ENCODE peak calls at places on chromosome 7, in eight cellular contexts. One of them, this sample, is unnamed.

GRCh38 chr7:149680316-149681025 is 92.9 kb downstream of the ZNF467 start:
- DNase-seq in mesendoderm: no peak
- DNase-seq in NCI-H460: no peak
- DNase-seq in heart right ventricle: no peak
- DNase-seq in iPS-NIHi11: no peak
- DNase-seq in AG08396: no peak
- DNase-seq in T-cell: no peak
- DNase-seq in activated T-helper 1 cell treated with anti-CD3 and anti-CD28 coated beads, Interleukin-12 subunit alpha, Interleukin-12 subunit beta, Interleukin-2, Interleukin-4 antibody, amounts not matched to agents 30 ng/mL and 10 ng/mL and 1 ng/mL, durations not matched to agents 14 hours and 24 hours and 36 hours: no peak
- DNase-seq in this sample: no peak

GRCh38 chr7:37341033-37341630 is 107.5 kb downstream of the ELMO1 start:
- DNase-seq in heart right ventricle: no peak
- DNase-seq in activated T-helper 1 cell treated with anti-CD3 and anti-CD28 coated beads, Interleukin-12 subunit alpha, Interleukin-12 subunit beta, Interleukin-2, Interleukin-4 antibody, amounts not matched to agents 30 ng/mL and 10 ng/mL and 1 ng/mL, durations not matched to agents 14 hours and 24 hours and 36 hours: no peak
- DNase-seq in T-cell: no peak
- DNase-seq in AG08396: no peak
- DNase-seq in NCI-H460: no peak
- DNase-seq in iPS-NIHi11: no peak
- DNase-seq in mesendoderm: no peak
- DNase-seq in this sample: no peak

GRCh38 chr7:69599879-69600764 is 1.8 kb downstream of the AUTS2 start:
- DNase-seq in mesendoderm: peak
- DNase-seq in activated T-helper 1 cell treated with anti-CD3 and anti-CD28 coated beads, Interleukin-12 subunit alpha, Interleukin-12 subunit beta, Interleukin-2, Interleukin-4 antibody, amounts not matched to agents 30 ng/mL and 10 ng/mL and 1 ng/mL, durations not matched to agents 14 hours and 24 hours and 36 hours: no peak
- DNase-seq in iPS-NIHi11: no peak
- DNase-seq in NCI-H460: no peak
- DNase-seq in AG08396: peak
- DNase-seq in T-cell: no peak
- DNase-seq in heart right ventricle: no peak
- DNase-seq in this sample: no peak

GRCh38 chr7:11985376-11985775 is 153.4 kb upstream of the THSD7A start:
- DNase-seq in iPS-NIHi11: no peak
- DNase-seq in T-cell: no peak
- DNase-seq in mesendoderm: peak
- DNase-seq in heart right ventricle: no peak
- DNase-seq in NCI-H460: no peak
- DNase-seq in activated T-helper 1 cell treated with anti-CD3 and anti-CD28 coated beads, Interleukin-12 subunit alpha, Interleukin-12 subunit beta, Interleukin-2, Interleukin-4 antibody, amounts not matched to agents 30 ng/mL and 10 ng/mL and 1 ng/mL, durations not matched to agents 14 hours and 24 hours and 36 hours: no peak
- DNase-seq in AG08396: no peak
- DNase-seq in this sample: no peak

GRCh38 chr7:770786-771185 is 43.7 kb upstream of the PRKAR1B start:
- DNase-seq in NCI-H460: no peak
- DNase-seq in iPS-NIHi11: no peak
- DNase-seq in T-cell: no peak
- DNase-seq in mesendoderm: no peak
- DNase-seq in activated T-helper 1 cell treated with anti-CD3 and anti-CD28 coated beads, Interleukin-12 subunit alpha, Interleukin-12 subunit beta, Interleukin-2, Interleukin-4 antibody, amounts not matched to agents 30 ng/mL and 10 ng/mL and 1 ng/mL, durations not matched to agents 14 hours and 24 hours and 36 hours: no peak
- DNase-seq in AG08396: peak
- DNase-seq in heart right ventricle: no peak
- DNase-seq in this sample: no peak

GRCh38 chr7:74364061-74364460 is 74.9 kb downstream of the CLIP2 start:
- DNase-seq in heart right ventricle: no peak
- DNase-seq in activated T-helper 1 cell treated with anti-CD3 and anti-CD28 coated beads, Interleukin-12 subunit alpha, Interleukin-12 subunit beta, Interleukin-2, Interleukin-4 antibody, amounts not matched to agents 30 ng/mL and 10 ng/mL and 1 ng/mL, durations not matched to agents 14 hours and 24 hours and 36 hours: no peak
- DNase-seq in iPS-NIHi11: no peak
- DNase-seq in mesendoderm: peak
- DNase-seq in AG08396: no peak
- DNase-seq in T-cell: no peak
- DNase-seq in NCI-H460: no peak
- DNase-seq in this sample: no peak

GRCh38 chr7:77226357-77226839 is 26.8 kb upstream of the FGL2 start:
- DNase-seq in heart right ventricle: no peak
- DNase-seq in iPS-NIHi11: no peak
- DNase-seq in activated T-helper 1 cell treated with anti-CD3 and anti-CD28 coated beads, Interleukin-12 subunit alpha, Interleukin-12 subunit beta, Interleukin-2, Interleukin-4 antibody, amounts not matched to agents 30 ng/mL and 10 ng/mL and 1 ng/mL, durations not matched to agents 14 hours and 24 hours and 36 hours: no peak
- DNase-seq in mesendoderm: no peak
- DNase-seq in AG08396: no peak
- DNase-seq in T-cell: no peak
- DNase-seq in NCI-H460: no peak
- DNase-seq in this sample: no peak

GRCh38 chr7:142441074-142441403 is 183.2 kb upstream of the PRSS58 start:
- DNase-seq in AG08396: no peak
- DNase-seq in heart right ventricle: no peak
- DNase-seq in iPS-NIHi11: no peak
- DNase-seq in T-cell: no peak
- DNase-seq in mesendoderm: peak
- DNase-seq in NCI-H460: no peak
- DNase-seq in activated T-helper 1 cell treated with anti-CD3 and anti-CD28 coated beads, Interleukin-12 subunit alpha, Interleukin-12 subunit beta, Interleukin-2, Interleukin-4 antibody, amounts not matched to agents 30 ng/mL and 10 ng/mL and 1 ng/mL, durations not matched to agents 14 hours and 24 hours and 36 hours: no peak
- DNase-seq in this sample: no peak

GRCh38 chr7:8500286-8500685 is 66.9 kb downstream of the NXPH1 start:
- DNase-seq in activated T-helper 1 cell treated with anti-CD3 and anti-CD28 coated beads, Interleukin-12 subunit alpha, Interleukin-12 subunit beta, Interleukin-2, Interleukin-4 antibody, amounts not matched to agents 30 ng/mL and 10 ng/mL and 1 ng/mL, durations not matched to agents 14 hours and 24 hours and 36 hours: no peak
- DNase-seq in iPS-NIHi11: no peak
- DNase-seq in T-cell: no peak
- DNase-seq in heart right ventricle: no peak
- DNase-seq in mesendoderm: no peak
- DNase-seq in AG08396: no peak
- DNase-seq in NCI-H460: no peak
- DNase-seq in this sample: no peak

GRCh38 chr7:42151309-42151708 is 85.7 kb downstream of the GLI3 start:
- DNase-seq in iPS-NIHi11: no peak
- DNase-seq in mesendoderm: no peak
- DNase-seq in T-cell: no peak
- DNase-seq in activated T-helper 1 cell treated with anti-CD3 and anti-CD28 coated beads, Interleukin-12 subunit alpha, Interleukin-12 subunit beta, Interleukin-2, Interleukin-4 antibody, amounts not matched to agents 30 ng/mL and 10 ng/mL and 1 ng/mL, durations not matched to agents 14 hours and 24 hours and 36 hours: no peak
- DNase-seq in heart right ventricle: peak
- DNase-seq in AG08396: peak
- DNase-seq in NCI-H460: no peak
- DNase-seq in this sample: no peak

GRCh38 chr7:41709621-41710020 is 6.7 kb upstream of the INHBA start:
- DNase-seq in activated T-helper 1 cell treated with anti-CD3 and anti-CD28 coated beads, Interleukin-12 subunit alpha, Interleukin-12 subunit beta, Interleukin-2, Interleukin-4 antibody, amounts not matched to agents 30 ng/mL and 10 ng/mL and 1 ng/mL, durations not matched to agents 14 hours and 24 hours and 36 hours: no peak
- DNase-seq in NCI-H460: no peak
- DNase-seq in AG08396: peak
- DNase-seq in T-cell: no peak
- DNase-seq in heart right ventricle: no peak
- DNase-seq in iPS-NIHi11: no peak
- DNase-seq in mesendoderm: no peak
- DNase-seq in this sample: no peak

GRCh38 chr7:23438171-23438570 is 32.1 kb downstream of the IGF2BP3 start:
- DNase-seq in AG08396: no peak
- DNase-seq in heart right ventricle: no peak
- DNase-seq in activated T-helper 1 cell treated with anti-CD3 and anti-CD28 coated beads, Interleukin-12 subunit alpha, Interleukin-12 subunit beta, Interleukin-2, Interleukin-4 antibody, amounts not matched to agents 30 ng/mL and 10 ng/mL and 1 ng/mL, durations not matched to agents 14 hours and 24 hours and 36 hours: no peak
- DNase-seq in NCI-H460: no peak
- DNase-seq in T-cell: no peak
- DNase-seq in iPS-NIHi11: no peak
- DNase-seq in mesendoderm: peak
- DNase-seq in this sample: no peak